ENCODE peak calls at places on chromosomes 5 and 9, in nine cellular contexts. One of them, this sample, is unnamed.

GRCh38 chr9:33480976-33481375 is 7.3 kb upstream of the NOL6 start:
- DNase-seq in psoas muscle: no peak
- DNase-seq in ascending aorta: no peak
- DNase-seq in left ventricle myocardium inferior: no peak
- DNase-seq in CD8-positive, alpha-beta T cell: no peak
- DNase-seq in SK-N-SH: no peak
- DNase-seq in lower lobe of right lung: no peak
- DNase-seq in AG04450: no peak
- DNase-seq in uterus: no peak
- DNase-seq in this sample: no peak

GRCh38 chr5:92909545-92909962 is 671.5 kb downstream of the NR2F1-AS1 start:
- DNase-seq in CD8-positive, alpha-beta T cell: no peak
- DNase-seq in psoas muscle: no peak
- DNase-seq in SK-N-SH: peak; percentile 14
- DNase-seq in uterus: no peak
- DNase-seq in AG04450: no peak
- DNase-seq in ascending aorta: no peak
- DNase-seq in left ventricle myocardium inferior: no peak
- DNase-seq in lower lobe of right lung: no peak
- DNase-seq in this sample: peak; percentile 20

GRCh38 chr5:132497488-132497997 is 7.0 kb upstream of the IRF1 start:
- DNase-seq in uterus: peak; percentile 79
- DNase-seq in CD8-positive, alpha-beta T cell: peak; percentile 9
- DNase-seq in SK-N-SH: peak; percentile 31
- DNase-seq in psoas muscle: peak; percentile 84
- DNase-seq in AG04450: peak; percentile 86
- DNase-seq in left ventricle myocardium inferior: peak; percentile 71
- DNase-seq in lower lobe of right lung: peak; percentile 70
- DNase-seq in ascending aorta: no peak
- DNase-seq in this sample: no peak

GRCh38 chr5:74042559-74043357 is 416.8 kb downstream of the ARHGEF28 start:
- DNase-seq in ascending aorta: no peak
- DNase-seq in CD8-positive, alpha-beta T cell: no peak
- DNase-seq in AG04450: no peak
- DNase-seq in uterus: no peak
- DNase-seq in psoas muscle: no peak
- DNase-seq in lower lobe of right lung: no peak
- DNase-seq in SK-N-SH: no peak
- DNase-seq in left ventricle myocardium inferior: no peak
- DNase-seq in this sample: no peak

GRCh38 chr5:45532826-45533624 is 163.2 kb downstream of the HCN1 start:
- DNase-seq in SK-N-SH: no peak
- DNase-seq in psoas muscle: no peak
- DNase-seq in CD8-positive, alpha-beta T cell: no peak
- DNase-seq in ascending aorta: no peak
- DNase-seq in left ventricle myocardium inferior: no peak
- DNase-seq in AG04450: no peak
- DNase-seq in uterus: no peak
- DNase-seq in lower lobe of right lung: no peak
- DNase-seq in this sample: no peak

GRCh38 chr5:127187711-127188110 is 102.9 kb upstream of the MEGF10 start:
- DNase-seq in lower lobe of right lung: no peak
- DNase-seq in psoas muscle: no peak
- DNase-seq in uterus: no peak
- DNase-seq in ascending aorta: no peak
- DNase-seq in left ventricle myocardium inferior: no peak
- DNase-seq in SK-N-SH: peak; percentile 11
- DNase-seq in AG04450: no peak
- DNase-seq in CD8-positive, alpha-beta T cell: no peak
- DNase-seq in this sample: no peak

GRCh38 chr9:125787715-125788114 is 40.5 kb downstream of the PBX3 start:
- DNase-seq in CD8-positive, alpha-beta T cell: no peak
- DNase-seq in uterus: no peak
- DNase-seq in lower lobe of right lung: no peak
- DNase-seq in left ventricle myocardium inferior: no peak
- DNase-seq in AG04450: no peak
- DNase-seq in psoas muscle: no peak
- DNase-seq in ascending aorta: no peak
- DNase-seq in SK-N-SH: no peak
- DNase-seq in this sample: no peak

GRCh38 chr5:67724412-67725135 is 491.0 kb upstream of the PIK3R1 start:
- DNase-seq in left ventricle myocardium inferior: no peak
- DNase-seq in lower lobe of right lung: no peak
- DNase-seq in ascending aorta: no peak
- DNase-seq in psoas muscle: no peak
- DNase-seq in AG04450: no peak
- DNase-seq in CD8-positive, alpha-beta T cell: no peak
- DNase-seq in uterus: no peak
- DNase-seq in SK-N-SH: no peak
- DNase-seq in this sample: no peak

GRCh38 chr9:7536310-7536939 is 263.2 kb downstream of the DMAC1 start:
- DNase-seq in CD8-positive, alpha-beta T cell: peak; percentile 23
- DNase-seq in left ventricle myocardium inferior: no peak
- DNase-seq in lower lobe of right lung: peak; percentile 46
- DNase-seq in psoas muscle: no peak
- DNase-seq in SK-N-SH: peak; percentile 45
- DNase-seq in AG04450: peak; percentile 15
- DNase-seq in uterus: no peak
- DNase-seq in ascending aorta: no peak
- DNase-seq in this sample: peak; percentile 5

GRCh38 chr5:9059920-9060691 is 485.8 kb downstream of the SEMA5A start:
- DNase-seq in lower lobe of right lung: no peak
- DNase-seq in CD8-positive, alpha-beta T cell: no peak
- DNase-seq in SK-N-SH: no peak
- DNase-seq in ascending aorta: no peak
- DNase-seq in psoas muscle: no peak
- DNase-seq in AG04450: peak; percentile 92
- DNase-seq in uterus: no peak
- DNase-seq in left ventricle myocardium inferior: peak; percentile 25
- DNase-seq in this sample: no peak

GRCh38 chr9:131666779-131667178 is 73.1 kb downstream of the RAPGEF1 start:
- DNase-seq in CD8-positive, alpha-beta T cell: peak; percentile 49
- DNase-seq in psoas muscle: no peak
- DNase-seq in AG04450: no peak
- DNase-seq in SK-N-SH: no peak
- DNase-seq in left ventricle myocardium inferior: no peak
- DNase-seq in lower lobe of right lung: no peak
- DNase-seq in ascending aorta: no peak
- DNase-seq in uterus: no peak
- DNase-seq in this sample: no peak

GRCh38 chr5:80963966-80964481 is 3.9 kb downstream of the RASGRF2 start:
- DNase-seq in lower lobe of right lung: no peak
- DNase-seq in SK-N-SH: no peak
- DNase-seq in uterus: no peak
- DNase-seq in left ventricle myocardium inferior: no peak
- DNase-seq in AG04450: no peak
- DNase-seq in psoas muscle: no peak
- DNase-seq in CD8-positive, alpha-beta T cell: no peak
- DNase-seq in ascending aorta: no peak
- DNase-seq in this sample: no peak

GRCh38 chr9:114930063-114930812 is at the start of gene TNFSF8:
- DNase-seq in CD8-positive, alpha-beta T cell: peak; percentile 85
- DNase-seq in uterus: no peak
- DNase-seq in lower lobe of right lung: peak; percentile 60
- DNase-seq in SK-N-SH: no peak
- DNase-seq in left ventricle myocardium inferior: no peak
- DNase-seq in psoas muscle: peak; percentile 53
- DNase-seq in AG04450: no peak
- DNase-seq in ascending aorta: no peak
- DNase-seq in this sample: no peak

GRCh38 chr5:126014691-126015090 is 408.5 kb upstream of the GRAMD2B start:
- DNase-seq in lower lobe of right lung: no peak
- DNase-seq in AG04450: no peak
- DNase-seq in psoas muscle: no peak
- DNase-seq in SK-N-SH: no peak
- DNase-seq in uterus: no peak
- DNase-seq in CD8-positive, alpha-beta T cell: no peak
- DNase-seq in ascending aorta: no peak
- DNase-seq in left ventricle myocardium inferior: no peak
- DNase-seq in this sample: no peak
- H3K4me3 ChIP-seq in lower lobe of right lung: no peak overlapping the region
- H3K4me3 ChIP-seq in AG04450: no peak overlapping the region
- H3K4me3 ChIP-seq in psoas muscle: no peak overlapping the region
- H3K4me3 ChIP-seq in SK-N-SH: no peak overlapping the region
- H3K4me3 ChIP-seq in uterus: no peak overlapping the region
- H3K4me3 ChIP-seq in CD8-positive, alpha-beta T cell: no peak overlapping the region
- H3K4me3 ChIP-seq in ascending aorta: no peak overlapping the region
- H3K4me3 ChIP-seq in left ventricle myocardium inferior: no peak overlapping the region
- H3K4me3 ChIP-seq in this sample: no peak overlapping the region

GRCh38 chr9:78904686-78905085 is 607.8 kb downstream of the PSAT1 start:
- DNase-seq in AG04450: no peak
- DNase-seq in uterus: no peak
- DNase-seq in lower lobe of right lung: no peak
- DNase-seq in SK-N-SH: no peak
- DNase-seq in psoas muscle: no peak
- DNase-seq in left ventricle myocardium inferior: no peak
- DNase-seq in CD8-positive, alpha-beta T cell: no peak
- DNase-seq in ascending aorta: no peak
- DNase-seq in this sample: no peak
- H3K27ac ChIP-seq in AG04450: no peak overlapping the region
- H3K27ac ChIP-seq in uterus: no peak overlapping the region
- H3K27ac ChIP-seq in lower lobe of right lung: no peak overlapping the region
- H3K27ac ChIP-seq in SK-N-SH: no peak overlapping the region
- H3K27ac ChIP-seq in psoas muscle: no peak overlapping the region
- H3K27ac ChIP-seq in left ventricle myocardium inferior: no peak overlapping the region
- H3K27ac ChIP-seq in CD8-positive, alpha-beta T cell: no peak overlapping the region
- H3K27ac ChIP-seq in ascending aorta: no peak overlapping the region
- H3K27ac ChIP-seq in this sample: no peak overlapping the region

GRCh38 chr9:89690334-89690912 is 85.6 kb downstream of the GADD45G start:
- DNase-seq in left ventricle myocardium inferior: no peak
- DNase-seq in lower lobe of right lung: no peak
- DNase-seq in SK-N-SH: no peak
- DNase-seq in CD8-positive, alpha-beta T cell: no peak
- DNase-seq in ascending aorta: no peak
- DNase-seq in psoas muscle: no peak
- DNase-seq in uterus: no peak
- DNase-seq in AG04450: no peak
- DNase-seq in this sample: no peak
- H3K4me3 ChIP-seq in left ventricle myocardium inferior: no peak overlapping the region
- H3K4me3 ChIP-seq in lower lobe of right lung: no peak overlapping the region
- H3K4me3 ChIP-seq in SK-N-SH: no peak overlapping the region
- H3K4me3 ChIP-seq in CD8-positive, alpha-beta T cell: no peak overlapping the region
- H3K4me3 ChIP-seq in ascending aorta: no peak overlapping the region
- H3K4me3 ChIP-seq in psoas muscle: no peak overlapping the region
- H3K4me3 ChIP-seq in uterus: no peak overlapping the region
- H3K4me3 ChIP-seq in AG04450: no peak overlapping the region
- H3K4me3 ChIP-seq in this sample: no peak overlapping the region

DNA sequence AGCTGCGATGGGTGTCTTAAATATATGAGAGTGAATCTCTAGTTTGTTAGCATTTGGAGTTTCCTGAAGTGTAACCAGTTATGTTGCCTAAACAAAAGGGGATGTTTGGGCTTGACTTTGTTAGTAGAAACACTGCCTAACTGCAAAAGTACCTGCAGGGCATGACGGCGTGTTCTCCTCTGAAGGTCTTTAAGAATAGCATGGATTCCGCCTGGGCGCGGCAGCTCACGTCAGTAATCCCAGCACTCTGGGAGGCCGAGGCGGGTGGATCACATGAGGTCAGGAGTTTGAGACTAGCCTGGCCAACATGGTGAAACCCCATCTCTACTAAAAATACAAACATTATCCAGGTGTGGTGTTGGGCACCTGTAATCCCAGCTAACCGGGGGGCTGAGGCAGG is 175.5 kb upstream of the DAP start:
- DNase-seq in lower lobe of right lung: no peak
- DNase-seq in SK-N-SH: no peak
- DNase-seq in AG04450: no peak
- DNase-seq in ascending aorta: no peak
- DNase-seq in uterus: no peak
- DNase-seq in psoas muscle: no peak
- DNase-seq in CD8-positive, alpha-beta T cell: no peak
- DNase-seq in left ventricle myocardium inferior: no peak
- DNase-seq in this sample: no peak
- H3K27ac ChIP-seq in lower lobe of right lung: no peak overlapping the region
- H3K27ac ChIP-seq in SK-N-SH: no peak overlapping the region
- H3K27ac ChIP-seq in AG04450: no peak overlapping the region
- H3K27ac ChIP-seq in ascending aorta: no peak overlapping the region
- H3K27ac ChIP-seq in uterus: no peak overlapping the region
- H3K27ac ChIP-seq in psoas muscle: no peak overlapping the region
- H3K27ac ChIP-seq in CD8-positive, alpha-beta T cell: no peak overlapping the region
- H3K27ac ChIP-seq in left ventricle myocardium inferior: no peak overlapping the region
- H3K27ac ChIP-seq in this sample: no peak overlapping the region

GRCh38 chr5:143041461-143041860 is 271.3 kb downstream of the ARHGAP26 start:
- DNase-seq in ascending aorta: no peak
- DNase-seq in AG04450: no peak
- DNase-seq in CD8-positive, alpha-beta T cell: no peak
- DNase-seq in left ventricle myocardium inferior: no peak
- DNase-seq in psoas muscle: no peak
- DNase-seq in lower lobe of right lung: no peak
- DNase-seq in SK-N-SH: no peak
- DNase-seq in uterus: no peak
- DNase-seq in this sample: no peak
- H3K4me3 ChIP-seq in ascending aorta: no peak overlapping the region
- H3K4me3 ChIP-seq in AG04450: no peak overlapping the region
- H3K4me3 ChIP-seq in CD8-positive, alpha-beta T cell: no peak overlapping the region
- H3K4me3 ChIP-seq in left ventricle myocardium inferior: no peak overlapping the region
- H3K4me3 ChIP-seq in psoas muscle: peak overlapping the region; percentile 8
- H3K4me3 ChIP-seq in lower lobe of right lung: no peak overlapping the region
- H3K4me3 ChIP-seq in SK-N-SH: no peak overlapping the region
- H3K4me3 ChIP-seq in uterus: no peak overlapping the region
- H3K4me3 ChIP-seq in this sample: no peak overlapping the region

GRCh38 chr5:119402555-119402954 is 46.7 kb downstream of the TNFAIP8 start:
- DNase-seq in uterus: no peak
- DNase-seq in ascending aorta: no peak
- DNase-seq in left ventricle myocardium inferior: no peak
- DNase-seq in lower lobe of right lung: no peak
- DNase-seq in CD8-positive, alpha-beta T cell: no peak
- DNase-seq in psoas muscle: no peak
- DNase-seq in AG04450: no peak
- DNase-seq in SK-N-SH: no peak
- DNase-seq in this sample: no peak
- H3K27ac ChIP-seq in uterus: no peak overlapping the region
- H3K27ac ChIP-seq in ascending aorta: no peak overlapping the region
- H3K27ac ChIP-seq in left ventricle myocardium inferior: no peak overlapping the region
- H3K27ac ChIP-seq in lower lobe of right lung: no peak overlapping the region
- H3K27ac ChIP-seq in CD8-positive, alpha-beta T cell: no peak overlapping the region
- H3K27ac ChIP-seq in psoas muscle: no peak overlapping the region
- H3K27ac ChIP-seq in AG04450: no peak overlapping the region
- H3K27ac ChIP-seq in SK-N-SH: no peak overlapping the region
- H3K27ac ChIP-seq in this sample: no peak overlapping the region

GRCh38 chr9:123266655-123267421 is 1.5 kb downstream of the STRBP start:
- DNase-seq in CD8-positive, alpha-beta T cell: no peak
- DNase-seq in ascending aorta: no peak
- DNase-seq in uterus: no peak
- DNase-seq in psoas muscle: no peak
- DNase-seq in lower lobe of right lung: no peak
- DNase-seq in AG04450: no peak
- DNase-seq in left ventricle myocardium inferior: no peak
- DNase-seq in SK-N-SH: no peak
- DNase-seq in this sample: no peak
- H3K4me3 ChIP-seq in CD8-positive, alpha-beta T cell: peak overlapping the region; percentile 67
- H3K4me3 ChIP-seq in ascending aorta: no peak overlapping the region
- H3K4me3 ChIP-seq in uterus: no peak overlapping the region
- H3K4me3 ChIP-seq in psoas muscle: peak overlapping the region; percentile 90
- H3K4me3 ChIP-seq in lower lobe of right lung: peak overlapping the region; percentile 88
- H3K4me3 ChIP-seq in AG04450: no peak overlapping the region
- H3K4me3 ChIP-seq in left ventricle myocardium inferior: peak overlapping the region; percentile 94
- H3K4me3 ChIP-seq in SK-N-SH: no peak overlapping the region
- H3K4me3 ChIP-seq in this sample: peak overlapping the region; percentile 88

This sample was measured in SK-N-MC.